ENCODE peak calls at places on chromosomes 12 and 14, in nine cellular contexts. W is upper lobe of left lung, D is hypothalamus, N is fibroblast of mammary gland, Y is coronary artery, X is NCI-H1092, H is neural crest cell, R is T-helper 22 cell, T is mammary epithelial cell. A is an unnamed sample.

GRCh38 chr12:116571089-116571488 is 11.9 kb downstream of the MAP1LC3B2 start:
- DNase-seq in Y (no peak), T (no peak), W (no peak), D (no peak), H (no peak), N (no peak), R (no peak), X (no peak), A (no peak)

GRCh38 chr12:71230542-71230941 is 72.7 kb upstream of the TSPAN8 start:
- DNase-seq in T (no peak), W (no peak), H (no peak), Y (no peak), R (no peak), D (no peak), X (no peak), N (no peak), A (no peak)

GRCh38 chr12:106001819-106002218 is 136.9 kb downstream of the NUAK1 start:
- DNase-seq in Y (no peak), N (no peak), R (no peak), X (no peak), W (no peak), D (no peak), T (peak; percentile 24), H (no peak), A (no peak)

GRCh38 chr14:24853446-24853845 is 196.5 kb downstream of the STXBP6 start:
- DNase-seq in W (no peak), T (no peak), N (no peak), R (no peak), Y (no peak), D (no peak), X (no peak), H (no peak), A (no peak)

GRCh38 chr12:5716991-5717390 is 228.1 kb downstream of the ANO2 start:
- DNase-seq in T (no peak), X (no peak), Y (no peak), N (no peak), R (no peak), W (no peak), H (no peak), D (no peak), A (no peak)

GRCh38 chr12:92537235-92537960 is 165.4 kb upstream of the PLEKHG7 start:
- DNase-seq in D (no peak), R (no peak), N (no peak), X (no peak), W (no peak), Y (no peak), T (no peak), H (no peak), A (no peak)

GRCh38 chr12:27498159-27498558 is 25.8 kb upstream of the PPFIBP1 start:
- DNase-seq in T (no peak), X (no peak), R (no peak), W (no peak), Y (no peak), D (no peak), N (no peak), H (no peak), A (no peak)

GRCh38 chr12:4796218-4796617 is 76.0 kb downstream of the GALNT8 start:
- DNase-seq in Y (no peak), T (no peak), R (no peak), D (no peak), H (no peak), W (no peak), X (no peak), N (no peak), A (no peak)

GRCh38 chr14:94391284-94391914 is 3.0 kb upstream of the SERPINA1 start:
- DNase-seq in D (no peak), R (no peak), H (no peak), Y (peak; percentile 70), W (no peak), T (no peak), X (no peak), N (no peak), A (no peak)

GRCh38 chr12:124765571-124766489 is 97.8 kb downstream of the SCARB1 start:
- DNase-seq in N (no peak), T (no peak), D (no peak), H (no peak), X (no peak), Y (no peak), R (no peak), W (no peak), A (no peak)

GRCh38 chr14:101101456-101102056 is 198.0 kb upstream of the RTL1 start:
- DNase-seq in H (no peak), R (no peak), X (no peak), T (peak; percentile 68), D (no peak), W (no peak), Y (no peak), N (no peak), A (no peak)

GRCh38 chr12:105445261-105446015 is 114.9 kb downstream of the C12orf75 start:
- DNase-seq in D (no peak), T (peak; percentile 48), W (no peak), N (no peak), X (no peak), R (no peak), H (no peak), Y (no peak), A (no peak)

GRCh38 chr14:101823511-101824120 is 62.1 kb downstream of the PPP2R5C start:
- DNase-seq in H (no peak), T (no peak), D (no peak), W (no peak), X (no peak), N (peak; percentile 50), R (peak; percentile 71), Y (no peak), A (no peak)

GRCh38 chr12:25155031-25155576 is 39.9 kb downstream of the DNAI7 start:
- DNase-seq in Y (no peak), T (no peak), W (no peak), R (no peak), H (no peak), X (no peak), N (peak; percentile 49), D (no peak), A (peak; percentile 48)

A was measured in AML-193.